ENCODE peak calls at places on chromosome 16, in six cellular contexts. One of them, this sample, is unnamed.

GRCh38 chr16:30741461-30741914 is 6.7 kb upstream of the PHKG2 start:
- DNase-seq in IMR-90: peak; percentile 92
- DNase-seq in uterus: no peak
- DNase-seq in GM23338: peak; percentile 60
- DNase-seq in heart left ventricle: no peak
- DNase-seq in CD4-positive, CD25-positive, alpha-beta regulatory T cell: no peak
- DNase-seq in this sample: peak; percentile 67

GRCh38 chr16:24826096-24826690 is 19.6 kb upstream of the SLC5A11 start:
- DNase-seq in GM23338: no peak
- DNase-seq in CD4-positive, CD25-positive, alpha-beta regulatory T cell: no peak
- DNase-seq in uterus: no peak
- DNase-seq in IMR-90: no peak
- DNase-seq in heart left ventricle: no peak
- DNase-seq in this sample: no peak

GRCh38 chr16:66315210-66315825 is 51.2 kb upstream of the CDH5 start:
- DNase-seq in CD4-positive, CD25-positive, alpha-beta regulatory T cell: peak; percentile 58
- DNase-seq in GM23338: peak; percentile 86
- DNase-seq in heart left ventricle: peak; percentile 72
- DNase-seq in uterus: peak; percentile 58
- DNase-seq in IMR-90: peak; percentile 70
- DNase-seq in this sample: peak; percentile 77

GRCh38 chr16:4244254-4244812 is 2.5 kb upstream of the SRL start:
- DNase-seq in uterus: no peak
- DNase-seq in IMR-90: peak; percentile 10
- DNase-seq in heart left ventricle: no peak
- DNase-seq in GM23338: no peak
- DNase-seq in CD4-positive, CD25-positive, alpha-beta regulatory T cell: no peak
- DNase-seq in this sample: no peak

GRCh38 chr16:1991588-1992474 is 2.1 kb downstream of the SYNGR3 start:
- DNase-seq in IMR-90: peak; percentile 83
- DNase-seq in uterus: peak; percentile 83
- DNase-seq in CD4-positive, CD25-positive, alpha-beta regulatory T cell: peak; percentile 90
- DNase-seq in heart left ventricle: peak; percentile 92
- DNase-seq in GM23338: peak; percentile 96
- DNase-seq in this sample: peak; percentile 94

GRCh38 chr16:75113046-75113491 is 3.5 kb downstream of the LDHD start:
- DNase-seq in heart left ventricle: no peak
- DNase-seq in CD4-positive, CD25-positive, alpha-beta regulatory T cell: no peak
- DNase-seq in uterus: no peak
- DNase-seq in GM23338: no peak
- DNase-seq in IMR-90: no peak
- DNase-seq in this sample: no peak

GRCh38 chr16:71917900-71918299 is 22.6 kb downstream of the IST1 start:
- DNase-seq in IMR-90: peak; percentile 82
- DNase-seq in uterus: no peak
- DNase-seq in heart left ventricle: no peak
- DNase-seq in GM23338: no peak
- DNase-seq in CD4-positive, CD25-positive, alpha-beta regulatory T cell: no peak
- DNase-seq in this sample: no peak

GRCh38 chr16:17518441-17518840 is 47.7 kb upstream of the XYLT1 start:
- DNase-seq in CD4-positive, CD25-positive, alpha-beta regulatory T cell: no peak
- DNase-seq in heart left ventricle: no peak
- DNase-seq in GM23338: no peak
- DNase-seq in IMR-90: peak; percentile 77
- DNase-seq in uterus: no peak
- DNase-seq in this sample: no peak

GRCh38 chr16:31420037-31420436 is 8.1 kb downstream of the COX6A2 start:
- DNase-seq in GM23338: no peak
- DNase-seq in heart left ventricle: no peak
- DNase-seq in IMR-90: no peak
- DNase-seq in uterus: no peak
- DNase-seq in CD4-positive, CD25-positive, alpha-beta regulatory T cell: peak; percentile 19
- DNase-seq in this sample: no peak

GRCh38 chr16:89052191-89052787 is 41.4 kb upstream of the ACSF3 start:
- DNase-seq in heart left ventricle: no peak
- DNase-seq in CD4-positive, CD25-positive, alpha-beta regulatory T cell: no peak
- DNase-seq in uterus: no peak
- DNase-seq in GM23338: no peak
- DNase-seq in IMR-90: no peak
- DNase-seq in this sample: no peak

GRCh38 chr16:77511053-77511452 is 76.2 kb upstream of the ADAMTS18 start:
- DNase-seq in uterus: no peak
- DNase-seq in IMR-90: no peak
- DNase-seq in heart left ventricle: no peak
- DNase-seq in GM23338: no peak
- DNase-seq in CD4-positive, CD25-positive, alpha-beta regulatory T cell: no peak
- DNase-seq in this sample: no peak

GRCh38 chr16:14248791-14249190 is 177.7 kb downstream of the MRTFB start:
- DNase-seq in uterus: no peak
- DNase-seq in CD4-positive, CD25-positive, alpha-beta regulatory T cell: no peak
- DNase-seq in IMR-90: no peak
- DNase-seq in GM23338: no peak
- DNase-seq in heart left ventricle: no peak
- DNase-seq in this sample: no peak

GRCh38 chr16:55125818-55126385 is 195.2 kb downstream of the IRX5 start:
- DNase-seq in heart left ventricle: no peak
- DNase-seq in uterus: no peak
- DNase-seq in GM23338: no peak
- DNase-seq in CD4-positive, CD25-positive, alpha-beta regulatory T cell: no peak
- DNase-seq in IMR-90: no peak
- DNase-seq in this sample: no peak

GRCh38 chr16:82700541-82701240 is 73.9 kb downstream of the CDH13 start:
- DNase-seq in CD4-positive, CD25-positive, alpha-beta regulatory T cell: peak; percentile 3
- DNase-seq in uterus: no peak
- DNase-seq in IMR-90: peak; percentile 78
- DNase-seq in GM23338: no peak
- DNase-seq in heart left ventricle: no peak
- DNase-seq in this sample: no peak

GRCh38 chr16:85613609-85614337 is 651 bp downstream of the GSE1 start:
- DNase-seq in GM23338: peak; percentile 80
- DNase-seq in IMR-90: no peak
- DNase-seq in CD4-positive, CD25-positive, alpha-beta regulatory T cell: peak; percentile 20
- DNase-seq in heart left ventricle: peak; percentile 83
- DNase-seq in uterus: peak; percentile 50
- DNase-seq in this sample: peak; percentile 86
- H3K4me1 ChIP-seq in GM23338: peaks cover 44% of the 10 kb centered on the region
- H3K4me1 ChIP-seq in IMR-90: peaks cover 21% of the 10 kb centered on the region
- H3K4me1 ChIP-seq in CD4-positive, CD25-positive, alpha-beta regulatory T cell: peaks cover 64% of the 10 kb centered on the region
- H3K4me1 ChIP-seq in heart left ventricle: peaks cover 9% of the 10 kb centered on the region
- H3K4me1 ChIP-seq in uterus: peaks cover 46% of the 10 kb centered on the region
- H3K4me1 ChIP-seq in this sample: peaks cover 66% of the 10 kb centered on the region

GRCh38 chr16:19521471-19522368 is at the start of gene GDE1:
- DNase-seq in GM23338: peak; percentile 98
- DNase-seq in uterus: peak; percentile 95
- DNase-seq in heart left ventricle: peak; percentile 96
- DNase-seq in IMR-90: peak; percentile 86
- DNase-seq in CD4-positive, CD25-positive, alpha-beta regulatory T cell: peak; percentile 93
- DNase-seq in this sample: peak; percentile 97
- H3K4me1 ChIP-seq in GM23338: peaks cover 30% of the 10 kb centered on the region
- H3K4me1 ChIP-seq in uterus: peaks cover 3% of the 10 kb centered on the region
- H3K4me1 ChIP-seq in heart left ventricle: peaks cover 5% of the 10 kb centered on the region
- H3K4me1 ChIP-seq in IMR-90: peaks cover 3% of the 10 kb centered on the region
- H3K4me1 ChIP-seq in CD4-positive, CD25-positive, alpha-beta regulatory T cell: peaks cover 55% of the 10 kb centered on the region
- H3K4me1 ChIP-seq in this sample: peaks cover 35% of the 10 kb centered on the region

GRCh38 chr16:21643787-21644186 is 8.6 kb downstream of the IGSF6 start:
- DNase-seq in CD4-positive, CD25-positive, alpha-beta regulatory T cell: no peak
- DNase-seq in uterus: no peak
- DNase-seq in heart left ventricle: no peak
- DNase-seq in IMR-90: no peak
- DNase-seq in GM23338: no peak
- DNase-seq in this sample: no peak

GRCh38 chr16:21644674-21645073 is 7.7 kb downstream of the IGSF6 start:
- DNase-seq in uterus: no peak
- DNase-seq in IMR-90: no peak
- DNase-seq in CD4-positive, CD25-positive, alpha-beta regulatory T cell: no peak
- DNase-seq in GM23338: no peak
- DNase-seq in heart left ventricle: no peak
- DNase-seq in this sample: no peak

GRCh38 chr16:21646091-21646490 is 6.3 kb downstream of the IGSF6 start:
- DNase-seq in heart left ventricle: no peak
- DNase-seq in uterus: no peak
- DNase-seq in GM23338: no peak
- DNase-seq in IMR-90: no peak
- DNase-seq in CD4-positive, CD25-positive, alpha-beta regulatory T cell: no peak
- DNase-seq in this sample: no peak

GRCh38 chr16:21646721-21647561 is 5.5 kb downstream of the IGSF6 start:
- DNase-seq in CD4-positive, CD25-positive, alpha-beta regulatory T cell: peak; percentile 94
- DNase-seq in heart left ventricle: no peak
- DNase-seq in GM23338: no peak
- DNase-seq in IMR-90: no peak
- DNase-seq in uterus: no peak
- DNase-seq in this sample: no peak

DNA sequence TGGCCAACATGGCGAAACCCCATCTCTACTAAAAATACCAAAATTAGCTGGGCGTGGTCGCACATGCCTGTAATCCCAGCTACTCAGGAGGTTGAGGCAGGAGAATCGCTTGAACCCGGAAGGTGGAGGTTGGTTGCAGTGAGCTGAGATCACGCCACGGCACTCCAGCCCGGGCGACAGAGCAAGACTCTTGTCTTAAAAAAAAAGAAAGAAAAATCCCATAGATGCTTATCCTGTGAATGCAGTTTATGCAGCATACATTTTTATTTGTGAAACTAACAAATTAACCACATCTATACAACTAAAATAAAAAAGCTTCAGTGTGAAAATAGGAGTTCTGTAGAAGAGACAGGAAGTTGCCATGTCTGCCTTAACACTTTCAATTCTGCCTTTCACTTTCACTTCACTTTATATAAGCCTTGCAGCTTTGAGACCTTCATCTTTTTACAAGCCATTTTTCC is 7.1 kb downstream of the IGSF6 start:
- DNase-seq in IMR-90: peak; percentile 43
- DNase-seq in heart left ventricle: no peak
- DNase-seq in CD4-positive, CD25-positive, alpha-beta regulatory T cell: peak; percentile 86
- DNase-seq in uterus: no peak
- DNase-seq in GM23338: no peak
- DNase-seq in this sample: no peak
- H3K4me1 ChIP-seq in IMR-90: peaks cover 6% of the 10 kb centered on the region
- H3K4me1 ChIP-seq in heart left ventricle: no peaks in the 10 kb centered on the region
- H3K4me1 ChIP-seq in CD4-positive, CD25-positive, alpha-beta regulatory T cell: peaks cover 36% of the 10 kb centered on the region
- H3K4me1 ChIP-seq in uterus: no peaks in the 10 kb centered on the region
- H3K4me1 ChIP-seq in GM23338: no peaks in the 10 kb centered on the region
- H3K4me1 ChIP-seq in this sample: peaks cover 25% of the 10 kb centered on the region

GRCh38 chr16:85174871-85175723 is 62.8 kb upstream of the CIBAR2 start:
- DNase-seq in uterus: no peak
- DNase-seq in GM23338: no peak
- DNase-seq in IMR-90: peak; percentile 54
- DNase-seq in heart left ventricle: no peak
- DNase-seq in CD4-positive, CD25-positive, alpha-beta regulatory T cell: no peak
- DNase-seq in this sample: no peak
- H3K4me1 ChIP-seq in uterus: peaks cover 25% of the 10 kb centered on the region
- H3K4me1 ChIP-seq in GM23338: peaks cover 34% of the 10 kb centered on the region
- H3K4me1 ChIP-seq in IMR-90: peaks cover 43% of the 10 kb centered on the region
- H3K4me1 ChIP-seq in heart left ventricle: no peaks in the 10 kb centered on the region
- H3K4me1 ChIP-seq in CD4-positive, CD25-positive, alpha-beta regulatory T cell: no peaks in the 10 kb centered on the region
- H3K4me1 ChIP-seq in this sample: peaks cover 63% of the 10 kb centered on the region

GRCh38 chr16:3020247-3020603 is at the start of gene TNFRSF12A:
- DNase-seq in CD4-positive, CD25-positive, alpha-beta regulatory T cell: peak; percentile 82
- DNase-seq in heart left ventricle: peak; percentile 82
- DNase-seq in GM23338: peak; percentile 92
- DNase-seq in IMR-90: peak; percentile 68
- DNase-seq in uterus: peak; percentile 68
- DNase-seq in this sample: peak; percentile 83

GRCh38 chr16:3021449-3022207 is 1.5 kb downstream of the TNFRSF12A start:
- DNase-seq in uterus: peak; percentile 80
- DNase-seq in CD4-positive, CD25-positive, alpha-beta regulatory T cell: peak; percentile 80
- DNase-seq in GM23338: peak; percentile 97
- DNase-seq in heart left ventricle: peak; percentile 88
- DNase-seq in IMR-90: peak; percentile 94
- DNase-seq in this sample: peak; percentile 90

GRCh38 chr16:3019594-3020246 is 448 bp upstream of the TNFRSF12A start:
- DNase-seq in GM23338: no peak
- DNase-seq in heart left ventricle: no peak
- DNase-seq in IMR-90: no peak
- DNase-seq in CD4-positive, CD25-positive, alpha-beta regulatory T cell: no peak
- DNase-seq in uterus: no peak
- DNase-seq in this sample: no peak

GRCh38 chr16:3022208-3022696 is 1.5 kb downstream of the HCFC1R1 start:
- DNase-seq in heart left ventricle: peak; percentile 91
- DNase-seq in uterus: peak; percentile 95
- DNase-seq in CD4-positive, CD25-positive, alpha-beta regulatory T cell: peak; percentile 67
- DNase-seq in IMR-90: peak; percentile 95
- DNase-seq in GM23338: peak; percentile 91
- DNase-seq in this sample: peak; percentile 96

DNA sequence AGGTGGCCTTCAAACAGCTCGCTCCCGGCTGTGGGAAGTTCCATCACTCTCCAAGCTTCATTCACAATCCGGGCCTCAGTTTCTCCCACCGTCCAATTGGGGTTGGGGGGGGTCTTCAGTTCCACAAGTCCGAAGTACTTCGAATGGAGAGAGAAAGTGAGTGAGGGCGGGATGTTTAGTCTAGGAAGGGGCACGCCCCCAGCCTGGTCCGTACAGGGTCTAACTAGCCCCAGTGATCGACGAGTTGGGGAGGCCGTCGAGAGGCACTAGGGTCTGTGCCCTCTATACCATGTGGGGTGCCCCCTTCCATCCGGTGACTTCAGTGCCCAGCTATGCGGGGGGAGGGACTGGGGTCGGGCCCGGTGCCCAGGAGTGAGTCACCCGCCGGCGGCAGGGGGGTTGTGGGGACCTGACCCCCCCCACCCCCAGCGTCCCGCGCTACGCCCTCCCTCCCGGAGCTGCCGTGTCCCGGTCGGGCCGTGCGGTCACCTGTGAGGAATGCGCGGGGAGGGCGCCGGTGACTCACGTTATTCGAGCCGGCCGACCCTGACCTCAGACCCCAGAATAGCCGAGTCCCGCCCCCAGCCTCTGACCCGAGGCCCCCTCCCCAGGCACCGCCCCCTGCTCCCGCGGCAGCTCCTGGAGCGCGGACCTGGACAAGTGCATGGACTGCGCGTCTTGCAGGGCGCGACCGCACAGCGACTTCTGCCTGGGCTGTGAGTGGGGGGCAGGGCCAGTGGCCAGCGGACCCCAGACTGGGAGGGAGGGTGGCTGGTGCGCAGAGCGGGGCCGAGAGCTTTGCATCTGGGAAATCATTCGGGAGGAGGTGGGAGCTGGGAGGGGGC is 658 bp downstream of the TNFRSF12A start:
- DNase-seq in uterus: peak; percentile 88
- DNase-seq in GM23338: peak; percentile 95
- DNase-seq in heart left ventricle: peak; percentile 85
- DNase-seq in CD4-positive, CD25-positive, alpha-beta regulatory T cell: no peak
- DNase-seq in IMR-90: peak; percentile 89
- DNase-seq in this sample: peak; percentile 94
- H3K4me1 ChIP-seq in uterus: peaks cover 18% of the 10 kb centered on the region
- H3K4me1 ChIP-seq in GM23338: peaks cover 42% of the 10 kb centered on the region
- H3K4me1 ChIP-seq in heart left ventricle: peaks cover 13% of the 10 kb centered on the region
- H3K4me1 ChIP-seq in CD4-positive, CD25-positive, alpha-beta regulatory T cell: peaks cover 52% of the 10 kb centered on the region
- H3K4me1 ChIP-seq in IMR-90: peaks cover 11% of the 10 kb centered on the region
- H3K4me1 ChIP-seq in this sample: peaks cover 62% of the 10 kb centered on the region

DNA sequence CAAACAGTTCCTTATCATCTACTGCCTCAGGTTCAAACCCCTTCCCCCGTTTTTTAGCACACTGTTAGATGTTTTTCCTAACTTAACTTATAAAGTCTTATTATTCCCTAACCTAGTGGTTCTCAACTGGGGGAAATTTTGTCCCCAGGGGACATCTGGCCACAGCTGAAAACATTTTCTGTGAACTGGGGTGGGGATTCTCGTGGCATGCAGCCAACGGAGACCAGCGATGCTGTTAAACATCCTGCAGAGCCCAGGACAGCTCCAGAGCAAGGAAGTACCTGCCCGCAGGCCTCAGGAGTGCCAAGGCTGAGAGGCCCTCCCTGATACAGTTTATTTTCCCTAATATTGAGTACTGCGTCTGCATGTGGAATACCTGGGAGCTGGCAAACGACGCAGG is 24.3 kb downstream of the ZCCHC14 start:
- DNase-seq in CD4-positive, CD25-positive, alpha-beta regulatory T cell: no peak
- DNase-seq in uterus: no peak
- DNase-seq in GM23338: no peak
- DNase-seq in IMR-90: no peak
- DNase-seq in heart left ventricle: no peak
- DNase-seq in this sample: no peak
- H3K4me1 ChIP-seq in CD4-positive, CD25-positive, alpha-beta regulatory T cell: peaks cover 40% of the 10 kb centered on the region
- H3K4me1 ChIP-seq in uterus: peaks cover 20% of the 10 kb centered on the region
- H3K4me1 ChIP-seq in GM23338: peaks cover 5% of the 10 kb centered on the region
- H3K4me1 ChIP-seq in IMR-90: peaks cover 22% of the 10 kb centered on the region
- H3K4me1 ChIP-seq in heart left ventricle: peaks cover 24% of the 10 kb centered on the region
- H3K4me1 ChIP-seq in this sample: peaks cover 65% of the 10 kb centered on the region